ENCODE peak calls at places on chromosomes 12 and 14, in seven cellular contexts. T is activated B cell treated with CpG ODN at 0.5 μM for 24 hours; W is stimulated activated naive CD8-positive, alpha-beta T cell treated with anti-CD3 and anti-CD28 coated beads, Interleukin-15, amount 100 ng/mL, for 72 hours; I is GM18507; M is activated CD8-positive, alpha-beta memory T cell treated with anti-CD3 and anti-CD28 coated beads, Interleukin-2, amount 50 U/mL, for 48 hours; P is NCI-H187; Z is choroid plexus epithelial cell. F is an unnamed sample.

GRCh38 chr14:104509673-104510072 is 69.9 kb upstream of the C14orf180 start:
- DNase-seq in T (no peak), W (no peak), I (no peak), M (no peak), P (no peak), Z (no peak), F (no peak)

GRCh38 chr14:41806355-41806975 is 199.8 kb downstream of the LRFN5 start:
- DNase-seq in T (no peak), W (no peak), I (no peak), M (no peak), P (no peak), Z (no peak), F (no peak)

GRCh38 chr12:49054524-49054923 is 6.1 kb downstream of the KMT2D start:
- DNase-seq in T (no peak), W (no peak), I (no peak), M (no peak), P (no peak), Z (no peak), F (no peak)

GRCh38 chr12:56684745-56685369 is 3.2 kb downstream of the PTGES3 start:
- DNase-seq in T (peak), W (no peak), I (no peak), M (peak), P (no peak), Z (no peak), F (peak)

GRCh38 chr12:54593135-54593534 is 4.7 kb upstream of the PPP1R1A start:
- DNase-seq in T (no peak), W (no peak), I (no peak), M (no peak), P (no peak), Z (peak), F (no peak)

GRCh38 chr12:107761502-107761904 is 566 bp upstream of the PRDM4 start:
- DNase-seq in T (no peak), W (peak), I (no peak), M (no peak), P (no peak), Z (peak), F (no peak)

GRCh38 chr14:52355016-52355430 is 40.9 kb downstream of the PTGER2 start:
- DNase-seq in T (no peak), W (no peak), I (no peak), M (no peak), P (no peak), Z (peak), F (no peak)

GRCh38 chr14:68193970-68194634 is 374.5 kb downstream of the RAD51B start:
- DNase-seq in T (no peak), W (no peak), I (no peak), M (no peak), P (no peak), Z (peak), F (no peak)

GRCh38 chr12:42299392-42300308 is 26.2 kb downstream of the ZCRB1 start:
- DNase-seq in T (no peak), W (peak), I (peak), M (peak), P (no peak), Z (peak), F (peak)

GRCh38 chr12:124428136-124428791 is 133.4 kb downstream of the RFLNA start:
- DNase-seq in T (no peak), W (no peak), I (no peak), M (no peak), P (no peak), Z (peak), F (no peak)

GRCh38 chr14:105064721-105065143 is 498 bp downstream of the GPR132 start:
- DNase-seq in T (no peak), W (peak), I (no peak), M (peak), P (no peak), Z (no peak), F (no peak)

GRCh38 chr14:23910081-23910875 is 43.3 kb upstream of the DHRS4 start:
- DNase-seq in T (no peak), W (no peak), I (no peak), M (no peak), P (peak), Z (peak), F (peak)

GRCh38 chr12:82412246-82412645 is 53.9 kb downstream of the METTL25 start:
- DNase-seq in T (no peak), W (no peak), I (no peak), M (no peak), P (no peak), Z (no peak), F (no peak)

GRCh38 chr12:122371475-122372045 is 50.9 kb downstream of the CLIP1 start:
- DNase-seq in T (no peak), W (no peak), I (no peak), M (no peak), P (no peak), Z (peak), F (peak)

GRCh38 chr12:89593233-89593632 is 67.4 kb upstream of the POC1B start:
- DNase-seq in T (no peak), W (no peak), I (no peak), M (no peak), P (no peak), Z (no peak), F (no peak)

GRCh38 chr12:46364777-46365580 is 7.6 kb downstream of the SLC38A2 start:
- DNase-seq in T (no peak), W (no peak), I (no peak), M (no peak), P (no peak), Z (peak), F (peak)

GRCh38 chr12:116426391-116427136 is 132.6 kb upstream of the MAP1LC3B2 start:
- DNase-seq in T (no peak), W (no peak), I (no peak), M (no peak), P (no peak), Z (peak), F (peak)

GRCh38 chr12:89156862-89157262 is 195.4 kb downstream of the DUSP6 start:
- DNase-seq in T (no peak), W (no peak), I (no peak), M (no peak), P (no peak), Z (peak), F (peak)

GRCh38 chr12:6336079-6336858 is 5.6 kb downstream of the TNFRSF1A start:
- DNase-seq in T (no peak), W (peak), I (no peak), M (peak), P (peak), Z (peak), F (peak)

GRCh38 chr12:51200156-51200555 is 17.7 kb downstream of the POU6F1 start:
- DNase-seq in T (no peak), W (no peak), I (no peak), M (no peak), P (no peak), Z (no peak), F (no peak)

GRCh38 chr12:13250416-13250815 is 53.9 kb downstream of the EMP1 start:
- DNase-seq in T (no peak), W (no peak), I (no peak), M (no peak), P (no peak), Z (peak), F (no peak)